ENCODE peak calls at places on chromosomes 3 and 15, in eight cellular contexts. V is right lobe of liver, G is AG09309, S is HFF-Myc, Z is psoas muscle, M is lower lobe of right lung, Y is B cell, N is neural progenitor cell. Q is an unnamed sample.

GRCh38 chr3:153722157-153722556 is 399.0 kb upstream of the ARHGEF26 start:
- DNase-seq in Z (no peak), N (no peak), M (no peak), G (no peak), V (no peak), S (no peak), Y (no peak), Q (no peak)

GRCh38 chr3:25033407-25034029 is 394.5 kb upstream of the RARB start:
- DNase-seq in M (no peak), N (peak; percentile 79), Y (no peak), G (no peak), S (no peak), Z (no peak), V (peak; percentile 62), Q (peak; percentile 33)

GRCh38 chr3:102745881-102746280 is 311.1 kb downstream of the ZPLD1 start:
- DNase-seq in V (no peak), S (no peak), Y (no peak), N (no peak), M (no peak), Z (no peak), G (no peak), Q (no peak)

GRCh38 chr15:63870403-63871209 is 36.9 kb upstream of the HERC1 start:
- DNase-seq in V (no peak), G (peak; percentile 43), N (peak; percentile 90), M (no peak), Y (no peak), S (peak; percentile 65), Z (peak; percentile 58), Q (no peak)

GRCh38 chr3:195892355-195893120 is 15.8 kb downstream of the TNK2 start:
- DNase-seq in S (no peak), M (no peak), Z (peak; percentile 89), N (peak; percentile 56), G (no peak), Y (no peak), V (peak; percentile 83), Q (peak; percentile 46)

GRCh38 chr15:49155834-49156627 is 632 bp upstream of the COPS2 start:
- DNase-seq in N (peak; percentile 42), Z (no peak), Y (no peak), S (no peak), V (no peak), M (no peak), G (no peak), Q (peak; percentile 16)

GRCh38 chr15:63250312-63250965 is 27.0 kb upstream of the APH1B start:
- DNase-seq in N (no peak), S (peak; percentile 70), Y (no peak), Z (no peak), V (no peak), M (no peak), G (peak; percentile 96), Q (no peak)

GRCh38 chr3:18372786-18373405 is 52.2 kb downstream of the SATB1 start:
- DNase-seq in V (no peak), Y (no peak), N (no peak), S (no peak), G (no peak), Z (no peak), M (no peak), Q (no peak)

GRCh38 chr3:34008836-34009479 is 210.5 kb downstream of the PDCD6IP start:
- DNase-seq in G (no peak), Z (no peak), N (no peak), M (no peak), S (no peak), V (no peak), Y (no peak), Q (no peak)

GRCh38 chr15:28129261-28129848 is 30.2 kb upstream of the OCA2 start:
- DNase-seq in M (no peak), S (no peak), Y (no peak), Z (no peak), V (no peak), N (no peak), G (no peak), Q (no peak)

GRCh38 chr15:48962662-48963523 is 826 bp downstream of the SHC4 start:
- DNase-seq in Z (peak; percentile 74), G (no peak), N (peak; percentile 61), Y (peak; percentile 12), V (peak; percentile 61), M (no peak), S (no peak), Q (peak; percentile 40)

GRCh38 chr3:133488785-133489367 is 84.6 kb upstream of the CDV3 start:
- DNase-seq in S (peak; percentile 46), M (no peak), G (peak; percentile 33), V (no peak), N (peak; percentile 16), Y (no peak), Z (no peak), Q (no peak)

GRCh38 chr3:169272533-169272932 is 391.0 kb downstream of the MECOM start:
- DNase-seq in S (no peak), M (no peak), Y (no peak), Z (no peak), N (no peak), V (no peak), G (no peak), Q (no peak)

GRCh38 chr15:65580287-65580686 is 30.6 kb downstream of the INTS14 start:
- DNase-seq in Z (no peak), G (peak; percentile 31), M (no peak), S (no peak), N (peak; percentile 13), V (no peak), Y (no peak), Q (no peak)

GRCh38 chr3:169668081-169668956 is 4.8 kb upstream of the MECOM start:
- DNase-seq in N (peak; percentile 75), Z (peak; percentile 62), V (no peak), G (no peak), M (peak; percentile 68), S (no peak), Y (no peak), Q (peak; percentile 34)

GRCh38 chr3:69009559-69010410 is 3.7 kb downstream of the EOGT start:
- DNase-seq in M (no peak), N (peak; percentile 51), V (no peak), Z (no peak), S (peak; percentile 56), G (peak; percentile 93), Y (no peak), Q (no peak)

GRCh38 chr15:57573151-57573550 is 18.6 kb upstream of the MYZAP start:
- DNase-seq in G (no peak), N (no peak), V (no peak), Y (no peak), S (no peak), Z (no peak), M (no peak), Q (peak; percentile 42)

GRCh38 chr3:145266368-145266767 is 894.6 kb downstream of the PLOD2 start:
- DNase-seq in S (no peak), M (no peak), G (no peak), N (peak; percentile 29), Y (no peak), V (no peak), Z (no peak), Q (no peak)
- TF ChIP-seq CTCF in S (no peak), M (no peak), G (no peak), N (peak; percentile 38), Y (no peak), V (no peak), Z (no peak), Q (peak; percentile 29)

DNA sequence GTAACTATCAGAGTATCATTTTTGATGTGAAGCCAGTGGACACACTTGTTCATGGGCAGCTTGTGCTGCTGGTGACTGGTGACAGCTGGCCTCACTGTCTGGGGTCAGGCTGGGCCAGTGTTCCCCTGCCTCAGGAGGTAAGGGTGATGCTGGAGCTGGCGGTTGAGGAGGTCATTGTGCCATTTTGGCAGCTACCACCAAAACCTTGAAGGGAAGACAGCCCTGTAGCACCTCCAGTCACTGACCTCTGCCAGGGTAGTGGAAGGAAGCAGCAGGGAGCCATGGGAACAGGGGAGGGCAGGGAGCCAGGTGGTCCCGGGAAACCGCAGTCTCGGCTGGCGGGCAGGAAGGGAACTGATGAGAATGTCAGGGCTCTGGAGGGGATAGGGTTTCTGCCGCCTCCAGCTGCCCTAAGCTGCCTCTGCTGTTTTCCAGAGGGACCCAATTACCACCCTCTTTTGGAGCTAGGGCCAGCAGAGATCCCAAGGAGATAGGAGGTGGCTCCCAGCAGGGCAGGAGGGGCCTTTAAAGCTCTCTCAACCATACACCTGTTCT is 24.8 kb downstream of the FOXL2NB start:
- DNase-seq in V (no peak), N (no peak), Z (no peak), S (no peak), M (no peak), G (no peak), Y (no peak), Q (no peak)
- TF ChIP-seq CTCF in V (no peak), N (no peak), Z (no peak), S (no peak), M (no peak), G (no peak), Y (no peak), Q (no peak)

DNA sequence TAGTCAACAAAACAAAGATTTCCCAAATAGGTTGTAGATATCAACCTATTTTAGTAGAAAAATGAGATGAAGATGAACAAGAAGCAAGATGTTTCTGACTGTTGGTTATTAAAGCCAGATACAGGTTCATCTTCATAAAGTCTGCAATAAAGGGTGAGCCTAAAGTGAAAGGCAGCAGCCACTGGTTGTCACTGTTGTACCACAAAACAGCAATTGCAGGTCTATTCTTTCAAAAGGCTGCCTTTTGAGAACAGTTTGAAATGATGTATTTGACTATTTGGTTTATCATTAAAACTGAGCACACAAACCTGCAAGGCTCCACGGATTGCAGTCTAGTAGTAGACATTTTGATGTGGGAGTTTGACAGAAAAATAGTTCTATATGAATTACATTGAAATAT is 543.4 kb downstream of the GBE1 start:
- DNase-seq in G (no peak), V (no peak), M (no peak), Y (no peak), N (peak; percentile 37), S (no peak), Z (no peak), Q (peak; percentile 56)
- TF ChIP-seq CTCF in G (no peak), V (peak; percentile 39), M (peak; percentile 13), Y (no peak), N (peak; percentile 62), S (no peak), Z (no peak), Q (peak; percentile 90)

GRCh38 chr3:42148982-42149432 is 57.9 kb downstream of the TRAK1 start:
- DNase-seq in Z (peak; percentile 87), N (peak; percentile 94), V (no peak), S (peak; percentile 72), G (peak; percentile 20), M (peak; percentile 53), Y (no peak), Q (peak; percentile 81)

GRCh38 chr3:42151596-42152145 is 60.5 kb downstream of the TRAK1 start:
- DNase-seq in Z (no peak), M (no peak), Y (no peak), V (no peak), G (no peak), N (no peak), S (no peak), Q (no peak)

GRCh38 chr3:42153039-42153438 is 61.9 kb downstream of the TRAK1 start:
- DNase-seq in M (no peak), Y (no peak), V (no peak), Z (no peak), S (no peak), G (no peak), N (no peak), Q (no peak)

GRCh38 chr3:42149537-42150426 is 58.6 kb downstream of the TRAK1 start:
- DNase-seq in G (no peak), S (no peak), V (no peak), Y (no peak), Z (no peak), M (peak; percentile 85), N (no peak), Q (no peak)

DNA sequence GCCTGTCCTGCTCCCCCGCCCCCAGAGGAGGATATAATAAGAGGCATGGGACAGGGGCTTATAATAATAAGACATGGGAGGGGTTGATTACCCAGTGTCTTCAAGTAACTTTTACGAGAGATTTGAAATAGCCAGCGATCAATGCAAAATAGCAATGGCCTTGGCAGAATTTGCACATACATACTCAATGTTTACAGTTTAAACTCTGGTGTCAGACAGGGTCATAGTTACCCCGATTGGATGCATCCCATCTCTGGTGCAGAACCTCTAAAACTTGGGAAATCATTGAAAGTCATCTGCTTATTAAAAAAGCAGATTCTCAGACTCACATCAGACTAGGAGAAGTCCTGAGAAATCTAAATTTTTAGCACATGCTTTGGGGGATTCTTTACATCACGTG is 61.0 kb downstream of the TRAK1 start:
- DNase-seq in Z (no peak), V (no peak), M (no peak), Y (no peak), G (no peak), N (no peak), S (no peak), Q (no peak)
- TF ChIP-seq CTCF in Z (no peak), V (no peak), M (no peak), Y (no peak), G (no peak), N (no peak), S (no peak), Q (no peak)

Q was measured in BE2C.